ENCODE peak calls at places on chromosomes 3 and 15, in eight cellular contexts. R is ELR; K is coronary artery; J is T-cell; A is heart right ventricle; G is activated CD8-positive, alpha-beta memory T cell treated with anti-CD3 and anti-CD28 coated beads, Interleukin-2, amount 50 U/mL, for 48 hours; F is NCI-H1417; D is HL-60. Q is an unnamed sample.

GRCh38 chr3:24299801-24300626 is 194.6 kb downstream of the THRB start:
- DNase-seq in D (no peak), F (no peak), J (no peak), A (no peak), R (peak), K (no peak), G (no peak), Q (no peak)

GRCh38 chr15:76200083-76200465 is 111.2 kb downstream of the ETFA start:
- DNase-seq in F (no peak), R (no peak), A (no peak), D (no peak), K (no peak), J (no peak), G (no peak), Q (no peak)

GRCh38 chr15:77027697-77028450 is 32.9 kb downstream of the PSTPIP1 start:
- DNase-seq in F (no peak), K (peak), R (no peak), J (no peak), G (peak), D (no peak), A (no peak), Q (no peak)

GRCh38 chr3:141405581-141405980 is 37.3 kb downstream of the ZBTB38 start:
- DNase-seq in R (peak), K (no peak), J (no peak), D (no peak), F (no peak), G (no peak), A (no peak), Q (no peak)

GRCh38 chr15:90001062-90001682 is at the start of gene ZNF710:
- DNase-seq in J (no peak), F (peak), G (peak), R (peak), K (no peak), D (peak), A (peak), Q (peak)

GRCh38 chr3:53845103-53845880 is 927 bp downstream of the CHDH start:
- DNase-seq in G (no peak), A (peak), R (peak), F (no peak), J (no peak), D (no peak), K (no peak), Q (no peak)

GRCh38 chr15:74041311-74041756 is 41.0 kb downstream of the GOLGA6A start:
- DNase-seq in D (no peak), G (no peak), J (no peak), F (no peak), K (no peak), A (no peak), R (no peak), Q (no peak)

GRCh38 chr3:197337214-197337613 is 38.8 kb upstream of the DLG1 start:
- DNase-seq in D (no peak), G (no peak), R (no peak), K (no peak), J (no peak), A (no peak), F (no peak), Q (no peak)

GRCh38 chr15:59296181-59296617 is 76.5 kb downstream of the MYO1E start:
- DNase-seq in K (no peak), G (no peak), J (no peak), A (no peak), R (peak), D (no peak), F (no peak), Q (no peak)

GRCh38 chr3:190926619-190927018 is 64.1 kb upstream of the GMNC start:
- DNase-seq in K (no peak), A (no peak), F (no peak), J (no peak), R (no peak), D (no peak), G (no peak), Q (no peak)

GRCh38 chr3:102083469-102083868 is 234.2 kb downstream of the NFKBIZ start:
- DNase-seq in J (no peak), K (no peak), D (no peak), R (no peak), F (no peak), A (no peak), G (no peak), Q (no peak)

GRCh38 chr15:80567721-80568157 is 127.4 kb upstream of the ABHD17C start:
- DNase-seq in R (peak), K (peak), A (no peak), F (peak), G (no peak), D (peak), J (no peak), Q (peak)

GRCh38 chr3:184448321-184449160 is 68.7 kb downstream of the CHRD start:
- DNase-seq in R (peak), D (no peak), J (no peak), G (no peak), F (no peak), K (no peak), A (no peak), Q (no peak)

GRCh38 chr15:96345560-96346389 is 15.3 kb downstream of the NR2F2 start:
- DNase-seq in R (peak), A (peak), D (peak), J (no peak), K (peak), G (no peak), F (peak), Q (no peak)

GRCh38 chr3:162302983-162303624 is 806.5 kb downstream of the OTOL1 start:
- DNase-seq in J (no peak), K (no peak), R (no peak), A (no peak), F (no peak), G (no peak), D (no peak), Q (no peak)

GRCh38 chr3:107384907-107385306 is 7.7 kb downstream of the CCDC54 start:
- DNase-seq in K (no peak), G (no peak), A (no peak), F (no peak), D (no peak), J (no peak), R (no peak), Q (no peak)

GRCh38 chr3:197174927-197175326 is 123.5 kb downstream of the DLG1 start:
- DNase-seq in K (no peak), R (no peak), J (no peak), G (no peak), F (no peak), D (no peak), A (no peak), Q (no peak)

GRCh38 chr3:105349988-105350387 is 16.7 kb upstream of the ALCAM start:
- DNase-seq in R (peak), K (no peak), D (no peak), F (no peak), G (no peak), A (no peak), J (no peak), Q (no peak)

GRCh38 chr15:90553248-90553745 is 23.6 kb downstream of the CRTC3 start:
- DNase-seq in J (no peak), D (no peak), F (no peak), R (peak), G (no peak), A (no peak), K (no peak), Q (no peak)

GRCh38 chr3:164375538-164375937 is 702.8 kb downstream of the SI start:
- DNase-seq in A (no peak), F (no peak), R (no peak), D (no peak), J (no peak), G (no peak), K (no peak), Q (no peak)

GRCh38 chr3:136929984-136930671 is 27.7 kb upstream of the IL20RB start:
- DNase-seq in R (no peak), D (peak), A (peak), F (no peak), J (no peak), K (no peak), G (no peak), Q (no peak)

GRCh38 chr3:158508481-158508880 is 62.5 kb upstream of the MLF1 start:
- DNase-seq in K (no peak), D (no peak), G (no peak), A (no peak), R (peak), J (no peak), F (no peak), Q (no peak)

GRCh38 chr3:27353221-27353620 is 16.0 kb downstream of the NEK10 start:
- DNase-seq in F (no peak), R (no peak), G (no peak), K (no peak), J (no peak), D (no peak), A (no peak), Q (no peak)

GRCh38 chr3:61439116-61439459 is 122.3 kb upstream of the PTPRG start:
- DNase-seq in G (no peak), D (no peak), F (peak), J (no peak), A (no peak), R (no peak), K (no peak), Q (no peak)

GRCh38 chr3:53807117-53807521 is 39.1 kb downstream of the CHDH start:
- DNase-seq in K (peak), A (no peak), J (no peak), R (no peak), F (no peak), G (no peak), D (no peak), Q (no peak)

GRCh38 chr15:90955911-90956310 is 1.2 kb downstream of the RCCD1 start:
- DNase-seq in G (no peak), A (no peak), J (no peak), K (no peak), D (peak), F (peak), R (no peak), Q (no peak)

GRCh38 chr15:43241100-43241499 is 20.3 kb upstream of the EPB42 start:
- DNase-seq in A (no peak), J (no peak), K (peak), F (no peak), D (no peak), G (no peak), R (no peak), Q (no peak)

GRCh38 chr3:113104746-113105479 is 106.4 kb upstream of the BOC start:
- DNase-seq in D (no peak), K (no peak), G (no peak), A (no peak), F (no peak), R (no peak), J (no peak), Q (no peak)

GRCh38 chr15:78006567-78007205 is 70.8 kb downstream of the TBC1D2B start:
- DNase-seq in D (no peak), G (no peak), R (no peak), K (no peak), A (peak), J (no peak), F (no peak), Q (no peak)

GRCh38 chr3:22377421-22377820 is 626.4 kb upstream of the ZNF385D start:
- DNase-seq in R (peak), J (no peak), F (no peak), D (no peak), G (no peak), K (no peak), A (no peak), Q (no peak)

GRCh38 chr3:73530030-73530411 is 94.7 kb downstream of the PDZRN3 start:
- DNase-seq in K (no peak), R (no peak), D (no peak), J (no peak), F (no peak), A (no peak), G (no peak), Q (no peak)

GRCh38 chr3:154356009-154356408 is 31.7 kb upstream of the DHX36 start:
- DNase-seq in R (peak), G (no peak), J (no peak), F (no peak), K (no peak), A (no peak), D (no peak), Q (no peak)

GRCh38 chr3:191963182-191963581 is 502.2 kb downstream of the PYDC2 start:
- DNase-seq in K (no peak), D (no peak), J (no peak), G (no peak), A (no peak), R (peak), F (no peak), Q (no peak)

GRCh38 chr3:190673157-190673556 is 159.3 kb downstream of the IL1RAP start:
- DNase-seq in J (no peak), F (no peak), D (no peak), R (no peak), A (no peak), G (no peak), K (no peak), Q (no peak)

GRCh38 chr3:174270841-174271240 is 588.3 kb upstream of the NAALADL2 start:
- DNase-seq in A (no peak), K (no peak), F (no peak), J (no peak), R (peak), G (no peak), D (no peak), Q (no peak)